ENCODE peak calls at places on chromosomes 12 and 14, in ten cellular contexts. R is breast epithelium, M is progenitor cell of endocrine pancreas, C is coronary artery, W is RWPE1, Q is cardiac fibroblast, P is endothelial cell, L is lung, E is K562, D is colonic mucosa. V is an unnamed sample.

GRCh38 chr12:104825408-104825807 is 132.7 kb downstream of the SLC41A2 start:
- DNase-seq in M (no peak), Q (peak; percentile 11), R (no peak), C (no peak), E (peak; percentile 25), D (no peak), L (no peak), P (no peak), W (no peak), V (no peak)

GRCh38 chr14:69287096-69287991 is 27.4 kb downstream of the GALNT16 start:
- DNase-seq in E (no peak), Q (no peak), R (no peak), D (no peak), L (no peak), P (no peak), C (no peak), W (no peak), M (no peak), V (no peak)

GRCh38 chr12:101608301-101609133 is 13.7 kb downstream of the MYBPC1 start:
- DNase-seq in L (peak; percentile 55), D (peak; percentile 81), W (no peak), C (no peak), R (peak; percentile 77), E (no peak), P (no peak), M (peak; percentile 10), Q (no peak), V (peak; percentile 40)

GRCh38 chr12:16112626-16113560 is 164.6 kb downstream of the SLC15A5 start:
- DNase-seq in E (no peak), C (no peak), M (no peak), Q (peak; percentile 13), D (no peak), W (no peak), L (no peak), R (no peak), P (no peak), V (no peak)

GRCh38 chr14:52926994-52927393 is 23.9 kb downstream of the FERMT2 start:
- DNase-seq in L (no peak), M (no peak), P (no peak), W (no peak), D (no peak), C (no peak), R (no peak), E (no peak), Q (peak; percentile 51), V (peak; percentile 59)

GRCh38 chr14:101790232-101790631 is 28.7 kb downstream of the PPP2R5C start:
- DNase-seq in W (no peak), L (no peak), M (no peak), E (no peak), C (no peak), Q (no peak), R (no peak), P (no peak), D (no peak), V (no peak)

GRCh38 chr12:88393017-88393767 is 187.1 kb downstream of the KITLG start:
- DNase-seq in Q (peak; percentile 43), D (no peak), W (no peak), M (no peak), E (no peak), R (no peak), L (no peak), C (no peak), P (no peak), V (peak; percentile 62)

GRCh38 chr12:55820679-55821078 is 2.8 kb downstream of the ORMDL2 start:
- DNase-seq in E (peak; percentile 27), M (no peak), D (no peak), P (no peak), Q (peak; percentile 42), L (no peak), R (no peak), C (no peak), W (no peak), V (no peak)

GRCh38 chr12:49980501-49981158 is 7.9 kb downstream of the AQP6 start:
- DNase-seq in R (no peak), L (no peak), E (peak; percentile 33), W (no peak), Q (no peak), M (no peak), P (no peak), C (no peak), D (no peak), V (no peak)

GRCh38 chr12:96258451-96258933 is 64.3 kb downstream of the ELK3 start:
- DNase-seq in C (no peak), P (no peak), M (no peak), L (no peak), Q (peak; percentile 96), R (no peak), D (peak; percentile 37), E (no peak), W (no peak), V (no peak)

GRCh38 chr14:73524493-73524892 is 12.4 kb upstream of the ACOT1 start:
- DNase-seq in D (no peak), P (no peak), E (peak; percentile 1), Q (no peak), M (no peak), W (no peak), L (peak; percentile 78), R (no peak), C (no peak), V (no peak)

GRCh38 chr12:121792607-121793500 is 634 bp downstream of the RHOF start:
- DNase-seq in Q (no peak), D (no peak), E (no peak), C (no peak), R (no peak), P (no peak), W (no peak), M (no peak), L (peak; percentile 53), V (no peak)

GRCh38 chr14:69034612-69035262 is 55.6 kb upstream of the ACTN1 start:
- DNase-seq in Q (peak; percentile 66), E (no peak), M (no peak), D (no peak), R (no peak), P (no peak), L (no peak), C (no peak), W (no peak), V (no peak)

GRCh38 chr12:78037707-78038106 is 207.0 kb downstream of the NAV3 start:
- DNase-seq in C (no peak), E (no peak), Q (no peak), P (no peak), L (no peak), M (no peak), R (no peak), W (no peak), D (no peak), V (no peak)
- TF ChIP-seq CTCF in C (no peak), E (no peak), Q (peak; percentile 3), P (no peak), L (no peak), M (peak; percentile 18), R (no peak), W (no peak), D (no peak), V (no peak)

GRCh38 chr14:75018684-75019083 is 16.0 kb downstream of the EIF2B2 start:
- DNase-seq in D (peak; percentile 41), L (no peak), E (no peak), C (no peak), M (no peak), R (no peak), W (no peak), P (no peak), Q (no peak), V (peak; percentile 55)

GRCh38 chr14:75023108-75023507 is 20.4 kb downstream of the EIF2B2 start:
- DNase-seq in E (no peak), D (no peak), Q (no peak), L (no peak), C (no peak), M (no peak), R (no peak), P (no peak), W (no peak), V (no peak)

GRCh38 chr14:75025082-75025481 is 22.4 kb downstream of the EIF2B2 start:
- DNase-seq in L (no peak), R (no peak), Q (peak; percentile 49), M (no peak), C (no peak), E (no peak), W (no peak), D (peak; percentile 36), P (no peak), V (peak; percentile 71)

GRCh38 chr14:75025876-75026275 is 23.2 kb downstream of the EIF2B2 start:
- DNase-seq in E (no peak), P (no peak), W (no peak), Q (no peak), D (no peak), C (no peak), R (no peak), M (no peak), L (no peak), V (no peak)

GRCh38 chr14:75022655-75023054 is 19.9 kb downstream of the EIF2B2 start:
- DNase-seq in C (no peak), D (no peak), Q (no peak), R (no peak), L (no peak), M (no peak), P (peak; percentile 26), W (peak; percentile 46), E (peak; percentile 16), V (no peak)
- TF ChIP-seq CTCF in C (peak; percentile 16), D (no peak), Q (peak; percentile 31), R (no peak), L (no peak), M (peak; percentile 49), P (peak; percentile 53), W (no peak), E (peak; percentile 41), V (peak; percentile 24)

DNA sequence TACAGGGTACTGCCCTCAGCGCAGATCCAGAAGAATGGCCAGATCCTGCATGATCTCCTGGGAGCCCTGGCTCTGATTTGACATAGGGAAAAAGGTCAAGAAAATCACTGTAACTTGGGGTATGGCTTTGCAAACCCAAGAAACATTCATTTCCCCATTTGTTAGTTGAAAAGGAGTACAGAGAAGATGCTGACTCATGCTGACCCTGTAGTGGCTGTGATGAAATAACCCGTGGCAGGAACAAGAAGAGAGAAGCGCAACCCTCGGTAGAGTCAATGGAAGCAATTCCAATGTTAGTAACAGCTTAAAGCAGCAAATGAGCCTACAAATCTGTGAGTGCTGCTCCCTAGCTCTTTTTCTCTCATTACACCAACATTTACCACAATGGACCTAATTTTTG is 281.6 kb upstream of the NPAS3 start:
- DNase-seq in Q (peak; percentile 89), P (no peak), D (peak; percentile 21), L (peak; percentile 39), W (peak; percentile 14), M (no peak), C (no peak), E (no peak), R (no peak), V (peak; percentile 79)
- TF ChIP-seq CTCF in Q (no peak), P (no peak), D (no peak), L (no peak), W (no peak), M (no peak), C (no peak), E (no peak), R (no peak), V (no peak)

DNA sequence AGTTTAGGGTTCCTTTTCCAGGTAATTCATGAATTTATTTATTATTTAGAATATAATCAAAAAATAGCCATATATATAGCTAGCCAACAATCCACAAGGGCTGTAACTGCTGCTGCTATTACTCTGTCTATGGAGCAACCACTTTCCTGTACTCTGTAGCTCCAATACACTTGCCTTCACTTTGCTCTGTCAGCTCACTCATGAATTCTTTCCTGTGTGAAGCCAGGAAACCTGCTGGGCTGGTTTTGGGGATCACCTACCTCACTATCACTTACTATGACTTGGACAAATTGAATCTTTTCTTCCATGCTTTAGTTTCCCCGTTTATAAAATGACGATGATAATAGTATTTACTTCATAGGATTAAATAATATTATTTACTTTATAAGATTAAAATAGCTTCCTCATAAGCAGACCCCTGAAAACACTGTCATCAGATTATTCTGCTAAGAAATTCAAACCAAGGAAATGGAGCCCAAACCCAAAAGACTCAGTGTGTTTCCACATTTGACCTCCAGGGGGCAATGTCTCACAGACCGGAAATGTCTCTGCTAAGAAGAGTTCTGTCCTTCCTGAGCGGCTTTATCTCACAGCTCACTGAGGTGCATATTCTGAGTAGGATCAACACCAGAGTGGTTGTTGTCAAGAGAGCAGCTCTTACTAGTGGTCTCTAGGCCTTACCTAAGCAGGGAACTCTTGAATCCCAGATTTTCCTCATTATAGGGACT is 457.1 kb downstream of the DAD1 start:
- DNase-seq in D (peak; percentile 32), L (no peak), C (no peak), M (no peak), W (no peak), E (peak; percentile 5), P (peak; percentile 22), Q (no peak), R (no peak), V (no peak)
- TF ChIP-seq CTCF in D (peak; percentile 47), L (no peak), C (no peak), M (peak; percentile 49), W (peak; percentile 29), E (peak; percentile 51), P (peak; percentile 82), Q (peak; percentile 46), R (no peak), V (peak; percentile 49)

V was measured in bronchial epithelial cell.